ENCODE peak calls at places on chromosomes 7 and 10, in seven cellular contexts. M is H7; F is non-pigmented ciliary epithelial cell; B is endothelial cell; C is activated effector memory CD4-positive, alpha-beta T cell treated with anti-CD3 and anti-CD28 coated beads, Interleukin-2, amount 50 U/mL, for 16 hours; U is ACHN; K is fibroblast of the conjunctiva. T is an unnamed sample.

GRCh38 chr7:44867073-44867990 is 18.0 kb downstream of the PURB start:
- DNase-seq in U (peak), F (peak), K (peak), C (no peak), B (no peak), M (no peak), T (no peak)

GRCh38 chr10:132835848-132836233 is 49.9 kb upstream of the NKX6-2 start:
- DNase-seq in B (no peak), K (no peak), C (no peak), U (no peak), M (peak), F (no peak), T (no peak)

GRCh38 chr7:137091396-137091795 is 222.9 kb downstream of the CHRM2 start:
- DNase-seq in F (no peak), B (peak), K (no peak), M (peak), U (no peak), C (no peak), T (no peak)

GRCh38 chr7:32611700-32612099 is 116.4 kb downstream of the AVL9 start:
- DNase-seq in C (no peak), F (no peak), K (peak), U (no peak), B (no peak), M (no peak), T (no peak)

GRCh38 chr10:5413012-5413938 is 918 bp downstream of the NET1 start:
- DNase-seq in U (peak), M (no peak), K (no peak), B (peak), F (no peak), C (no peak), T (peak)

GRCh38 chr10:89563861-89564478 is 28.6 kb upstream of the SLC16A12 start:
- DNase-seq in M (peak), K (peak), C (no peak), F (no peak), U (peak), B (peak), T (peak)

GRCh38 chr7:24879281-24879680 is 100.7 kb downstream of the OSBPL3 start:
- DNase-seq in B (no peak), F (no peak), C (no peak), K (no peak), M (no peak), U (no peak), T (no peak)

GRCh38 chr10:86773486-86773885 is 17.1 kb downstream of the BMPR1A start:
- DNase-seq in K (no peak), F (no peak), B (no peak), M (no peak), U (no peak), C (no peak), T (no peak)

GRCh38 chr7:134022512-134022911 is 104.6 kb upstream of the LRGUK start:
- DNase-seq in B (no peak), C (no peak), M (no peak), U (no peak), K (no peak), F (no peak), T (no peak)

GRCh38 chr10:4840151-4840550 is 14.1 kb downstream of the AKR1E2 start:
- DNase-seq in M (no peak), K (no peak), B (no peak), U (no peak), F (no peak), C (no peak), T (no peak)

GRCh38 chr10:65123120-65123519 is 1601.9 kb downstream of the REEP3 start:
- DNase-seq in F (no peak), M (no peak), C (no peak), K (no peak), U (no peak), B (no peak), T (no peak)

GRCh38 chr7:9719303-9719702 is 1254.4 kb upstream of the PHF14 start:
- DNase-seq in U (no peak), B (no peak), K (no peak), C (no peak), F (no peak), M (no peak), T (no peak)

GRCh38 chr7:93715234-93715633 is 140.7 kb upstream of the CALCR start:
- DNase-seq in C (no peak), K (peak), B (peak), F (no peak), M (peak), U (peak), T (no peak)

GRCh38 chr10:49115015-49115795 is at the start of gene VSTM4:
- DNase-seq in U (no peak), C (no peak), B (peak), M (peak), K (no peak), F (no peak), T (peak)

GRCh38 chr7:135930565-135931423 is 46.4 kb downstream of the MTPN start:
- DNase-seq in F (no peak), C (no peak), B (no peak), M (no peak), U (no peak), K (peak), T (no peak)

GRCh38 chr10:34916368-34916767 is 101.3 kb upstream of the PARD3 start:
- DNase-seq in M (no peak), B (no peak), U (peak), C (no peak), F (peak), K (peak), T (no peak)

GRCh38 chr10:121648078-121648477 is 49.8 kb upstream of the FGFR2 start:
- DNase-seq in F (no peak), M (peak), B (no peak), C (no peak), K (no peak), U (no peak), T (no peak)

GRCh38 chr7:139798221-139798620 is 20.4 kb upstream of the HIPK2 start:
- DNase-seq in C (no peak), B (no peak), U (no peak), F (no peak), M (no peak), K (no peak), T (peak)

GRCh38 chr10:62266611-62267010 is 2.0 kb downstream of the RTKN2 start:
- DNase-seq in F (no peak), C (no peak), B (no peak), M (no peak), K (no peak), U (no peak), T (no peak)

GRCh38 chr10:119342017-119342734 is 134.8 kb downstream of the GRK5 start:
- DNase-seq in M (no peak), K (no peak), U (no peak), C (no peak), B (no peak), F (no peak), T (no peak)

GRCh38 chr7:157932498-157933218 is 595.9 kb downstream of the DNAJB6 start:
- DNase-seq in K (no peak), F (no peak), C (no peak), U (peak), M (no peak), B (no peak), T (no peak)

GRCh38 chr10:16612148-16612742 is 90.6 kb upstream of the C1QL3 start:
- DNase-seq in B (peak), C (no peak), M (peak), U (peak), K (no peak), F (no peak), T (peak)

GRCh38 chr10:125538947-125539649 is 143.9 kb downstream of the TEX36 start:
- DNase-seq in F (no peak), M (no peak), B (no peak), U (no peak), K (no peak), C (no peak), T (no peak)

T was measured in GM13977.